ENCODE peak calls at places on chromosomes 3 and 15, in nine cellular contexts. L, R, S, D, X, N, C, Q and W are unnamed samples. For H3K9me3, the result is how much of the 10 kb centered on the place peaks cover.

GRCh38 chr15:80007532-80007931 is 36.5 kb upstream of the BCL2A1 start:
- DNase-seq in L (peak), R (no peak), S (no peak), D (no peak), X (no peak), N (no peak), C (no peak), Q (no peak), W (no peak)

GRCh38 chr3:147361671-147362420 is 44.5 kb downstream of the ZIC4 start:
- DNase-seq in L (peak), R (no peak), S (no peak), D (peak), X (no peak), N (no peak), C (peak), Q (no peak), W (no peak)

GRCh38 chr3:62607287-62608029 is 234.1 kb upstream of the FEZF2 start:
- DNase-seq in L (no peak), R (peak), S (peak), D (peak), X (peak), N (no peak), C (peak), Q (no peak), W (no peak)

GRCh38 chr15:70579766-70580165 is 183.6 kb downstream of the UACA start:
- DNase-seq in L (no peak), R (no peak), S (no peak), D (no peak), X (no peak), N (no peak), C (no peak), Q (no peak), W (no peak)

GRCh38 chr15:82052751-82053150 is 6.9 kb upstream of the MEX3B start:
- DNase-seq in L (no peak), R (no peak), S (no peak), D (no peak), X (no peak), N (no peak), C (no peak), Q (no peak), W (no peak)

GRCh38 chr3:32897202-32897601 is 54.2 kb upstream of the CCR4 start:
- DNase-seq in L (no peak), R (no peak), S (peak), D (no peak), X (no peak), N (no peak), C (no peak), Q (no peak), W (no peak)

GRCh38 chr3:18424213-18424861 is 802 bp downstream of the SATB1 start:
- DNase-seq in L (no peak), R (peak), S (no peak), D (no peak), X (no peak), N (no peak), C (peak), Q (no peak), W (peak)

GRCh38 chr3:99256788-99257187 is 355.3 kb upstream of the DCBLD2 start:
- DNase-seq in L (no peak), R (no peak), S (no peak), D (no peak), X (no peak), N (no peak), C (no peak), Q (no peak), W (no peak)

GRCh38 chr3:13869944-13870343 is 9.9 kb downstream of the WNT7A start:
- DNase-seq in L (no peak), R (no peak), S (no peak), D (no peak), X (no peak), N (no peak), C (no peak), Q (no peak), W (no peak)

GRCh38 chr3:158808697-158809096 is 6.8 kb downstream of the MFSD1 start:
- DNase-seq in L (no peak), R (no peak), S (peak), D (peak), X (no peak), N (no peak), C (no peak), Q (no peak), W (no peak)

GRCh38 chr15:82944840-82945239 is 7.7 kb downstream of the HOMER2 start:
- DNase-seq in L (no peak), R (no peak), S (peak), D (no peak), X (no peak), N (no peak), C (no peak), Q (no peak), W (no peak)

GRCh38 chr3:150101016-150101415 is 130.3 kb upstream of the PFN2 start:
- DNase-seq in L (no peak), R (no peak), S (no peak), D (no peak), X (no peak), N (no peak), C (no peak), Q (no peak), W (no peak)

GRCh38 chr15:25176991-25177954 is 222.5 kb downstream of the SNRPN start:
- DNase-seq in L (no peak), R (peak), S (no peak), D (no peak), X (peak), N (peak), C (peak), Q (peak), W (peak)

GRCh38 chr15:25175033-25175788 is 220.4 kb downstream of the SNRPN start:
- DNase-seq in L (no peak), R (peak), S (no peak), D (no peak), X (peak), N (peak), C (peak), Q (peak), W (peak)

GRCh38 chr15:25177955-25178801 is 223.4 kb downstream of the SNRPN start:
- DNase-seq in L (no peak), R (peak), S (no peak), D (no peak), X (peak), N (peak), C (peak), Q (peak), W (peak)

GRCh38 chr15:25175789-25176615 is 221.2 kb downstream of the SNRPN start:
- DNase-seq in L (no peak), R (peak), S (no peak), D (no peak), X (peak), N (peak), C (peak), Q (no peak), W (no peak)

GRCh38 chr15:25176616-25176923 is 221.8 kb downstream of the SNRPN start:
- DNase-seq in L (no peak), R (no peak), S (no peak), D (no peak), X (peak), N (peak), C (no peak), Q (peak), W (peak)
- H3K9me3 ChIP-seq in L (half or more), R (under half), S (under half), D (under half), X (under half), N (under half), C (under half), Q (half or more), W (under half)

GRCh38 chr15:64731012-64731806 is 44.2 kb downstream of the RBPMS2 start:
- DNase-seq in L (peak), R (peak), S (peak), D (peak), X (peak), N (peak), C (peak), Q (peak), W (peak)
- TF ChIP-seq CTCF in L (peak), R (peak), S (peak), D (peak), X (peak), N (peak), C (peak), Q (peak), W (peak)

GRCh38 chr3:46692566-46692983 is 904 bp downstream of the ALS2CL start:
- DNase-seq in L (no peak), R (peak), S (peak), D (no peak), X (peak), N (peak), C (peak), Q (peak), W (peak)
- H3K27ac ChIP-seq in L (no peak), R (peak), S (no peak), D (no peak), X (peak), N (no peak), C (peak), Q (peak), W (peak)

GRCh38 chr3:186760141-186760813 is 23.1 kb upstream of the EIF4A2 start:
- DNase-seq in L (peak), R (no peak), S (no peak), D (no peak), X (no peak), N (no peak), C (no peak), Q (no peak), W (no peak)

GRCh38 chr3:186759231-186759930 is 24.0 kb upstream of the EIF4A2 start:
- DNase-seq in L (no peak), R (no peak), S (peak), D (no peak), X (no peak), N (no peak), C (no peak), Q (no peak), W (no peak)

GRCh38 chr3:186757214-186757613 is 26.2 kb upstream of the EIF4A2 start:
- DNase-seq in L (no peak), R (no peak), S (no peak), D (no peak), X (no peak), N (no peak), C (no peak), Q (no peak), W (no peak)

GRCh38 chr3:186757686-186758220 is 25.6 kb upstream of the EIF4A2 start:
- DNase-seq in L (no peak), R (no peak), S (no peak), D (no peak), X (no peak), N (no peak), C (no peak), Q (no peak), W (no peak)

DNA sequence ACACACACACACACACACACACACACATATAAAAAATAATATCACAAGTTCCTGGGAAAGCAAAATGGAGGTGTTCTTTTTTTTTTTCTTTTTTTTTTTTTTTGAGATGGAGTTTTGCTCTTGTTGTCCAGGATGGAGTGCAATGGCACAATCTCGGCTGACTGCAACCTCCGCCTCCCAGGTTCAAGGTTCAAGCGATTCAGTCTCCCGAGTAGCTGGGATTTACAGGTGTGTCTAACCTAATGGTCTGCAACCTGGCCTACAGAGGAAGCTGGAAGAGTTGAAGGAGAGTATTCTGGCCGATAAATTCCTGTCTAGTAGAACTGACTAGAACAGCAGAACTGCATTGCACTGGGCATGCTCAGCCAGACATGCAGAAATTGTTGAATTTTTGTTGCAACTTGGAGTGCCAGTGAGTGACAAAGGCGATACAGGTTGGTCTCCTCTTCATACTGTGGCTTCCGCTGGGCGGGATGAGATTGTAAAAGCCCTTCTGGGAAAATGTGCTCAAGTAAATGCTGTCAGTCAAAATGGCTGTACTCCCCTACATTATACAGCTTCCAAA is 22.4 kb upstream of the EIF4A2 start:
- DNase-seq in L (no peak), R (no peak), S (no peak), D (no peak), X (no peak), N (no peak), C (no peak), Q (no peak), W (no peak)
- H3K9me3 ChIP-seq in L (under half), R (under half), S (under half), D (under half), X (under half), N (under half), C (under half), Q (under half), W (under half)

GRCh38 chr3:46029953-46030543 is 2.8 kb upstream of the XCR1 start:
- DNase-seq in L (no peak), R (no peak), S (no peak), D (no peak), X (no peak), N (no peak), C (no peak), Q (no peak), W (no peak)

GRCh38 chr3:46027736-46028397 is 584 bp upstream of the XCR1 start:
- DNase-seq in L (no peak), R (no peak), S (no peak), D (no peak), X (no peak), N (no peak), C (no peak), Q (no peak), W (no peak)

GRCh38 chr3:46030626-46031025 is 3.3 kb upstream of the XCR1 start:
- DNase-seq in L (no peak), R (no peak), S (no peak), D (no peak), X (no peak), N (no peak), C (no peak), Q (no peak), W (no peak)

GRCh38 chr3:46031269-46031668 is 4.0 kb upstream of the XCR1 start:
- DNase-seq in L (no peak), R (no peak), S (no peak), D (no peak), X (no peak), N (no peak), C (no peak), Q (no peak), W (no peak)

DNA sequence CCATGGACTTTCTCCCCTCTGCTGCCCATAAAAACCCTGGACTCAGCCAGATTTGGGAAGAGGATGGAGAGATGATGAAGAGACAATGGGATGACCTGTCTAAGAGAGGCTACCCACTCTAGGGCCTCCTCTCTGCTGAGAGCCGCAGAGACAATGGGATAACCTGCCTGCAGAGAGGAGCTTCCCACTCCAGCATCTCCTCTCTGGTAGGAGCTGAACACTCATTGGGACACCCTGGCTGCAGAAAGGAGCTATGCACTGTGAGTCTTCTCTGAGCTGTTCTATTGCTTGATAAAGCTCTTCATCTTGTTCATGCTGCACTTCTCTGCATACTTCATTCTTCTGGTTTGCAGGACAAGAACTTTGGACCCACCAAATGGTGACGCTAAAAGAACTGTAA is 4.5 kb upstream of the XCR1 start:
- DNase-seq in L (peak), R (no peak), S (no peak), D (no peak), X (no peak), N (no peak), C (no peak), Q (no peak), W (no peak)
- TF ChIP-seq CTCF in L (no peak), R (no peak), S (no peak), D (no peak), X (no peak), N (no peak), C (no peak), Q (no peak), W (no peak)

DNA sequence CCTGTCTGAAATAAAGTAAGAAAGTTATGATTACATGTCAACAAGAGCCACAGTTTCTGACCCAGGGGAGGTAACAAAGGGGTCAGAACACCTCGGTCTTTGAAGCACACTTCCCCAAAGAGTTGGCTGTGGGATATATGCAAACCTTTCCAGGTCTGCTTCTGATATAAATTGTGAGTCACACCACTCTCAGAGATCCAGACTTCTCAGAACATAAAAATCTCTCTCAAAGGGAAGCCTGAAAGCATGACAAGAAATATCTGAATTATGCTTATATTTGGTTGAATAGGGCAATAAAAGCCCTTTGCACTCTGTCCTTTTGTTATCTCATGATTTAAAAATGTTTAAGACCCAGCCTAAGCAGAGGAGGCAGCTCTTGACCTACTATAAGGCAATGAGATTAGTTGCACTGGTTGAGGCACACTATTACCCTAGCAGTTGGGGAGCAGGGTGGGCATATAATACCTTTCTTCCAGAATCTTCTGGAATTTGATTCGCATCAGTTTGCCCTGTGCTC is 56.8 kb downstream of the MYH15 start:
- DNase-seq in L (no peak), R (no peak), S (peak), D (no peak), X (no peak), N (no peak), C (no peak), Q (no peak), W (no peak)
- H3K27ac ChIP-seq in L (no peak), R (no peak), S (no peak), D (no peak), X (no peak), N (no peak), C (no peak), Q (no peak), W (no peak)